ENCODE peak calls at places on chromosomes 6 and 20, in ten cellular contexts. P is uterus, Z is transverse colon, K is H1, G is right lobe of liver, N is K562, X is ovary, L is body of pancreas, W is IMR-90, E is sigmoid colon. B is an unnamed sample.

GRCh38 chr20:5309971-5310370 is 6.8 kb downstream of the PROKR2 start:
- DNase-seq in N (no peak), W (peak; percentile 10), X (no peak), E (no peak), P (no peak), G (no peak), L (no peak), K (no peak), Z (no peak), B (no peak)

GRCh38 chr20:41175201-41175651 is 37.9 kb downstream of the PLCG1 start:
- DNase-seq in E (no peak), W (no peak), X (no peak), K (no peak), L (no peak), Z (no peak), N (no peak), P (no peak), G (no peak), B (peak; percentile 76)

GRCh38 chr6:91560409-91560808 is 973.5 kb upstream of the MAP3K7 start:
- DNase-seq in Z (no peak), W (no peak), K (no peak), L (no peak), G (no peak), N (no peak), X (no peak), P (no peak), E (peak; percentile 42), B (no peak)

GRCh38 chr20:25984933-25985332 is 288.3 kb upstream of the ZNF337 start:
- DNase-seq in W (peak; percentile 49), X (peak; percentile 75), P (peak; percentile 70), N (peak; percentile 10), K (no peak), Z (peak; percentile 26), G (no peak), L (peak; percentile 40), E (peak; percentile 78), B (no peak)

GRCh38 chr6:1916334-1916985 is 306.7 kb downstream of the FOXC1 start:
- DNase-seq in N (no peak), E (no peak), G (no peak), L (no peak), W (peak; percentile 83), K (no peak), X (no peak), P (no peak), Z (no peak), B (no peak)

GRCh38 chr6:36235309-36235708 is 34.6 kb upstream of the PNPLA1 start:
- DNase-seq in W (no peak), P (no peak), G (no peak), N (no peak), X (no peak), L (no peak), Z (no peak), E (peak; percentile 41), K (no peak), B (no peak)

GRCh38 chr6:161722394-161722793 is 448.5 kb upstream of the AGPAT4 start:
- DNase-seq in Z (no peak), W (no peak), G (no peak), P (no peak), K (no peak), L (no peak), X (no peak), E (no peak), N (no peak), B (no peak)

GRCh38 chr20:50285376-50286173 is 94.9 kb downstream of the CEBPB start:
- DNase-seq in Z (no peak), G (peak; percentile 27), E (peak; percentile 86), L (no peak), N (no peak), W (peak; percentile 86), K (no peak), P (peak; percentile 74), X (peak; percentile 68), B (no peak)

GRCh38 chr6:145731432-145731831 is 3.9 kb downstream of the EPM2A start:
- DNase-seq in L (no peak), W (no peak), Z (no peak), K (no peak), N (no peak), X (no peak), P (no peak), G (no peak), E (no peak), B (no peak)

GRCh38 chr6:143698759-143699750 is 21.3 kb downstream of the PHACTR2 start:
- DNase-seq in G (no peak), Z (no peak), L (no peak), N (peak; percentile 21), E (no peak), W (no peak), X (no peak), P (no peak), K (no peak), B (no peak)

DNA sequence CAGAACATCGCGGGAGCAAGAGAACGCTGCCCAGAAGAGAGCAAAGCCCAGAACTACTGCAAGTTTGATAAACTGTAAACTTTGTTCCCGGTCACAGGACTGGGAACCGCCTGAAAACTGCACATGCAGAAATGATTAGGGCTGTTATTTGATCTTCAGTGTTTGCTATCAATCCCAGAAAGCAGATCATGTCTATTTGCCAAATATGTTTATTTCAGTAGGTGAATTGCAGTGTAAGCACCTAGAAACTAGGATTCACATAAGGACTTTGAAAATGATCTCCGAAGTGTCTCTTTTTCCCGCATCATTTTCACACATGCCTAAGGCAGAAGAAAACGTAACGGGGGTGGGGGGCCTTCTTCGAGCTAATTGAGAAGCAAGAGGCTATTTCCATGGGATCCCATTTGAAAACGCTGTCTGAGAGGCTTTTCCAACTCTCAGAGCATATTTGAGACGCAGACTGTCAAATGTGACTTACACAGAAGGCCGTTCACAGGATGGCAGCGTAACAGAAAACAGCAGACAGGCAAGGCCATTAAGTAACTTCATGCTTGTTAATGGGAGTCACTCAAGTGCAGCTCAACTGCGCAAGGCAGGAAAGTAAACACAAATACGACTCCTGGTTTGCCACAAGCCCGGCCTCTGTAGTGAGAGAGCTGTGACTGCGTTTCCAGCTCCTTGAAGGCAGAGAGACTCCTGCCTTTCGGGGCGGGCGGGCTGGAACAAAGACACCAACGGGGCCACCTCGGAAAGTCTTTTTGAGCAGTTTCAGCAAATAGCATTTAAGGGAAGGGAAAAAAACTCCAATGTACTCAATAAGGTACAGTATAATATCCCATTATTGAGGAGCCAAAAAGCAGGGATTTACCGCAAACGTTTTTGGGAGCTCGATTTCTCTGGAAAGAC is 144.7 kb upstream of the ZNF217 start:
- DNase-seq in K (peak; percentile 49), L (peak; percentile 81), P (peak; percentile 64), E (no peak), N (peak; percentile 46), G (peak; percentile 65), Z (peak; percentile 47), X (peak; percentile 28), W (peak; percentile 90), B (no peak)
- TF ChIP-seq POLR2A in K (peak; percentile 58), L (peak; percentile 92), P (peak; percentile 48), E (no peak), N (peak; percentile 63), G (peak; percentile 54), Z (peak; percentile 39), X (no peak), W (peak; percentile 75), B (peak; percentile 41)

DNA sequence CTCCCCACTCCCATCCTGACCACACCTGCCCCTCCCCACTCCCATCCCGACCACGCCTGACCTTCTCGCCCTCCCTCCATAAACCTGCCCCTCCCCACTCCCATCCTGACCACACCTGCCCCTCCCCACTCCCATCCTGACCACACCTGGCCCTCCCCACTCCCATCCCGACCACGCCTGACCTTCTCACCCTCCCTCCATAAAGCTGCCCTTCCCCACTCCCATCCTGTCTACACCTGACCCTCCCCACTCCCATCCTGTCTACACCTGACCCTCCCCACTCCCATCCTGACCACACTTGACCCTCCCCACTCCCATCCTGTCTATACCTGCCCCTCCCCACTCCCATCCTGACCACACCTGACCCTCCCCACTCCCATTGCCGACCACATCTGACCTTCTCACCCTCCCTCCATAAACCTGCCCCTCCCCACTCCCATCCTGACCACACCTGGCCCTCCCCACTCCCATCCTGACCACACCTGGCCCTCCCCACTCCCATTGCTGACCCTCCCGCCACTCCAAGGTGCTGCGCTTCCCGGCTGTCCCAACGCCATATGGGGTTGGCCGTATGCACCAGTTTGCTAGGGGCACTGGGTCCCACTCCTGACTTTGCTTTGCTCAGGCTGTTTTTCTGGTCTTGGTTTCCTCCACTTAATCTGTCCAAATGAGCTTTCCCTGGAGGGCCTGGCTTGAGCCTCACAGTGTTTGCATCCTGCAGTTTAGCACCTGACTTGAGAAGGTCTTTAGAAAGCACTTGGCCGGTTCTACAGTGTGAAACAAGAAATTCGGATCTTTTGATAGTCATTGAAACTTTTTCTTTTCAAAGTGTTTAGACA is 2.9 kb downstream of the KIF25 start:
- DNase-seq in G (no peak), N (no peak), K (no peak), Z (no peak), W (no peak), P (no peak), E (no peak), X (no peak), L (no peak), B (no peak)
- H3K27me3 ChIP-seq in G (no peaks in the 10 kb centered on the region), N (peaks cover 53% of the 10 kb centered on the region), K (no peaks in the 10 kb centered on the region), Z (no peaks in the 10 kb centered on the region), W (peaks cover 23% of the 10 kb centered on the region), P (no peaks in the 10 kb centered on the region), E (peaks cover 34% of the 10 kb centered on the region), X (no peaks in the 10 kb centered on the region), L (no peaks in the 10 kb centered on the region), B (no peaks in the 10 kb centered on the region)

GRCh38 chr20:63915471-63915870 is 20.5 kb downstream of the DNAJC5 start:
- DNase-seq in L (peak; percentile 51), E (no peak), K (no peak), G (no peak), Z (no peak), X (no peak), P (no peak), W (no peak), N (no peak), B (no peak)

GRCh38 chr20:63913768-63914167 is 18.8 kb downstream of the DNAJC5 start:
- DNase-seq in E (no peak), K (no peak), N (no peak), P (no peak), Z (no peak), W (no peak), G (no peak), L (no peak), X (no peak), B (no peak)

GRCh38 chr20:63908008-63908682 is 13.2 kb downstream of the DNAJC5 start:
- DNase-seq in X (no peak), P (no peak), Z (peak; percentile 80), N (peak; percentile 10), K (no peak), W (no peak), L (no peak), E (no peak), G (no peak), B (no peak)

GRCh38 chr20:63911171-63911570 is 16.2 kb downstream of the DNAJC5 start:
- DNase-seq in N (no peak), L (peak; percentile 83), K (no peak), G (no peak), P (no peak), Z (peak; percentile 83), W (peak; percentile 50), X (no peak), E (no peak), B (no peak)
- TF ChIP-seq POLR2A in N (no peak), L (no peak), K (no peak), G (no peak), P (no peak), Z (peak; percentile 25), W (no peak), X (no peak), E (no peak), B (no peak)

DNA sequence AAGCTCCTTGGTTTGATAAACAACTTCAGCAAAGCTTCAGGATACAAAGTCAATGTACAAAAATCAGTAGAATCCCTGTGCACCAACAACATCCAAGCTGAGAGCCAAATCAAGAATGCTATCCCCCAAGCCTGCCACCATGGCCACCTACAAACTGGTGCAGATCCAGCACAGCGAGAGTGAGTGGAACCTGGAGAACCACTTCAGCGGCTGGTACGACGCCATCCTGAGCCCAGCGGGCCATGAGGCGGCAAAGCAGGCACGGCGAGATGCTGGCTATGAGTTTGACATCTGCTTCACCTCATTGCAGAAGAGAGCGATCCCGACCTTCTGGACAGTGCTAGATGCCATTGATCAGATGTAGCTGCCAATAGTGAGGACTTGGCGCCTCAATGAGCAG is 170.3 kb downstream of the KHDC1L start:
- DNase-seq in G (no peak), P (no peak), W (no peak), L (no peak), N (no peak), E (no peak), X (no peak), K (no peak), Z (no peak), B (no peak)
- H3K27me3 ChIP-seq in G (no peaks in the 10 kb centered on the region), P (no peaks in the 10 kb centered on the region), W (no peaks in the 10 kb centered on the region), L (no peaks in the 10 kb centered on the region), N (no peaks in the 10 kb centered on the region), E (no peaks in the 10 kb centered on the region), X (no peaks in the 10 kb centered on the region), K (no peaks in the 10 kb centered on the region), Z (no peaks in the 10 kb centered on the region), B (no peaks in the 10 kb centered on the region)

B was measured in vagina.